ENCODE peak calls at places on chromosomes 16 and 17, in nine cellular contexts. One of them, this sample, is unnamed.

GRCh38 chr17:40094874-40095273 is 5.5 kb downstream of the NR1D1 start:
- DNase-seq in effector CD4-positive, alpha-beta T cell: no peak
- DNase-seq in left cardiac atrium: no peak
- DNase-seq in H7: peak; percentile 19
- DNase-seq in iris pigment epithelial cell: no peak
- DNase-seq in IMR-90: no peak
- DNase-seq in stimulated activated CD4-positive, alpha-beta T cell treated with anti-CD3 and anti-CD28 coated beads, Interleukin-1b, Interleukin-23, amount 100 ng/mL, for 1 hour: no peak
- DNase-seq in fibroblast of lung: no peak
- DNase-seq in Daoy: no peak
- DNase-seq in this sample: no peak

GRCh38 chr16:49953090-49953489 is 71.9 kb upstream of the CNEP1R1 start:
- DNase-seq in effector CD4-positive, alpha-beta T cell: no peak
- DNase-seq in left cardiac atrium: no peak
- DNase-seq in H7: no peak
- DNase-seq in iris pigment epithelial cell: no peak
- DNase-seq in IMR-90: no peak
- DNase-seq in stimulated activated CD4-positive, alpha-beta T cell treated with anti-CD3 and anti-CD28 coated beads, Interleukin-1b, Interleukin-23, amount 100 ng/mL, for 1 hour: no peak
- DNase-seq in fibroblast of lung: no peak
- DNase-seq in Daoy: no peak
- DNase-seq in this sample: no peak

GRCh38 chr16:3401719-3402397 is 843 bp downstream of the ZNF174 start:
- DNase-seq in effector CD4-positive, alpha-beta T cell: no peak
- DNase-seq in left cardiac atrium: no peak
- DNase-seq in H7: peak; percentile 71
- DNase-seq in iris pigment epithelial cell: peak; percentile 31
- DNase-seq in IMR-90: peak; percentile 18
- DNase-seq in stimulated activated CD4-positive, alpha-beta T cell treated with anti-CD3 and anti-CD28 coated beads, Interleukin-1b, Interleukin-23, amount 100 ng/mL, for 1 hour: no peak
- DNase-seq in fibroblast of lung: peak; percentile 40
- DNase-seq in Daoy: no peak
- DNase-seq in this sample: no peak

GRCh38 chr17:44069974-44070454 is 521 bp upstream of the G6PC3 start:
- DNase-seq in effector CD4-positive, alpha-beta T cell: no peak
- DNase-seq in left cardiac atrium: no peak
- DNase-seq in H7: peak; percentile 86
- DNase-seq in iris pigment epithelial cell: peak; percentile 21
- DNase-seq in IMR-90: no peak
- DNase-seq in stimulated activated CD4-positive, alpha-beta T cell treated with anti-CD3 and anti-CD28 coated beads, Interleukin-1b, Interleukin-23, amount 100 ng/mL, for 1 hour: no peak
- DNase-seq in fibroblast of lung: peak; percentile 6
- DNase-seq in Daoy: no peak
- DNase-seq in this sample: no peak

GRCh38 chr16:74322301-74322710 is 25.7 kb downstream of the PSMD7 start:
- DNase-seq in effector CD4-positive, alpha-beta T cell: no peak
- DNase-seq in left cardiac atrium: no peak
- DNase-seq in H7: no peak
- DNase-seq in iris pigment epithelial cell: no peak
- DNase-seq in IMR-90: no peak
- DNase-seq in stimulated activated CD4-positive, alpha-beta T cell treated with anti-CD3 and anti-CD28 coated beads, Interleukin-1b, Interleukin-23, amount 100 ng/mL, for 1 hour: no peak
- DNase-seq in fibroblast of lung: peak; percentile 5
- DNase-seq in Daoy: no peak
- DNase-seq in this sample: no peak

GRCh38 chr16:85567101-85567866 is 45.8 kb upstream of the GSE1 start:
- DNase-seq in effector CD4-positive, alpha-beta T cell: no peak
- DNase-seq in left cardiac atrium: no peak
- DNase-seq in H7: peak; percentile 81
- DNase-seq in iris pigment epithelial cell: no peak
- DNase-seq in IMR-90: no peak
- DNase-seq in stimulated activated CD4-positive, alpha-beta T cell treated with anti-CD3 and anti-CD28 coated beads, Interleukin-1b, Interleukin-23, amount 100 ng/mL, for 1 hour: no peak
- DNase-seq in fibroblast of lung: no peak
- DNase-seq in Daoy: no peak
- DNase-seq in this sample: no peak

GRCh38 chr17:66413564-66414520 is 111.4 kb downstream of the PRKCA start:
- DNase-seq in effector CD4-positive, alpha-beta T cell: no peak
- DNase-seq in left cardiac atrium: no peak
- DNase-seq in H7: no peak
- DNase-seq in iris pigment epithelial cell: no peak
- DNase-seq in IMR-90: no peak
- DNase-seq in stimulated activated CD4-positive, alpha-beta T cell treated with anti-CD3 and anti-CD28 coated beads, Interleukin-1b, Interleukin-23, amount 100 ng/mL, for 1 hour: no peak
- DNase-seq in fibroblast of lung: no peak
- DNase-seq in Daoy: no peak
- DNase-seq in this sample: no peak

GRCh38 chr17:77126519-77126918 is 14.2 kb upstream of the SEC14L1 start:
- DNase-seq in effector CD4-positive, alpha-beta T cell: no peak
- DNase-seq in left cardiac atrium: no peak
- DNase-seq in H7: no peak
- DNase-seq in iris pigment epithelial cell: no peak
- DNase-seq in IMR-90: no peak
- DNase-seq in stimulated activated CD4-positive, alpha-beta T cell treated with anti-CD3 and anti-CD28 coated beads, Interleukin-1b, Interleukin-23, amount 100 ng/mL, for 1 hour: no peak
- DNase-seq in fibroblast of lung: no peak
- DNase-seq in Daoy: no peak
- DNase-seq in this sample: no peak

GRCh38 chr17:58277107-58277506 is 3.6 kb downstream of the MPO start:
- DNase-seq in effector CD4-positive, alpha-beta T cell: no peak
- DNase-seq in left cardiac atrium: no peak
- DNase-seq in H7: peak; percentile 73
- DNase-seq in iris pigment epithelial cell: peak; percentile 17
- DNase-seq in IMR-90: peak; percentile 8
- DNase-seq in stimulated activated CD4-positive, alpha-beta T cell treated with anti-CD3 and anti-CD28 coated beads, Interleukin-1b, Interleukin-23, amount 100 ng/mL, for 1 hour: no peak
- DNase-seq in fibroblast of lung: no peak
- DNase-seq in Daoy: no peak
- DNase-seq in this sample: no peak

GRCh38 chr16:68446941-68447675 is 1.2 kb downstream of the SMPD3 start:
- DNase-seq in effector CD4-positive, alpha-beta T cell: no peak
- DNase-seq in left cardiac atrium: no peak
- DNase-seq in H7: peak; percentile 58
- DNase-seq in iris pigment epithelial cell: no peak
- DNase-seq in IMR-90: no peak
- DNase-seq in stimulated activated CD4-positive, alpha-beta T cell treated with anti-CD3 and anti-CD28 coated beads, Interleukin-1b, Interleukin-23, amount 100 ng/mL, for 1 hour: no peak
- DNase-seq in fibroblast of lung: no peak
- DNase-seq in Daoy: no peak
- DNase-seq in this sample: no peak

GRCh38 chr16:58426960-58427359 is 34.7 kb downstream of the GINS3 start:
- DNase-seq in effector CD4-positive, alpha-beta T cell: no peak
- DNase-seq in left cardiac atrium: peak; percentile 58
- DNase-seq in H7: no peak
- DNase-seq in iris pigment epithelial cell: no peak
- DNase-seq in IMR-90: no peak
- DNase-seq in stimulated activated CD4-positive, alpha-beta T cell treated with anti-CD3 and anti-CD28 coated beads, Interleukin-1b, Interleukin-23, amount 100 ng/mL, for 1 hour: no peak
- DNase-seq in fibroblast of lung: no peak
- DNase-seq in Daoy: no peak
- DNase-seq in this sample: no peak

GRCh38 chr17:13044713-13045112 is 26.9 kb upstream of the ELAC2 start:
- DNase-seq in effector CD4-positive, alpha-beta T cell: no peak
- DNase-seq in left cardiac atrium: no peak
- DNase-seq in H7: no peak
- DNase-seq in iris pigment epithelial cell: no peak
- DNase-seq in IMR-90: no peak
- DNase-seq in stimulated activated CD4-positive, alpha-beta T cell treated with anti-CD3 and anti-CD28 coated beads, Interleukin-1b, Interleukin-23, amount 100 ng/mL, for 1 hour: no peak
- DNase-seq in fibroblast of lung: no peak
- DNase-seq in Daoy: no peak
- DNase-seq in this sample: no peak

GRCh38 chr17:74493381-74493833 is 27.0 kb downstream of the CD300A start:
- DNase-seq in effector CD4-positive, alpha-beta T cell: peak; percentile 52
- DNase-seq in left cardiac atrium: peak; percentile 64
- DNase-seq in H7: peak; percentile 80
- DNase-seq in iris pigment epithelial cell: peak; percentile 61
- DNase-seq in IMR-90: peak; percentile 45
- DNase-seq in stimulated activated CD4-positive, alpha-beta T cell treated with anti-CD3 and anti-CD28 coated beads, Interleukin-1b, Interleukin-23, amount 100 ng/mL, for 1 hour: peak; percentile 54
- DNase-seq in fibroblast of lung: peak; percentile 40
- DNase-seq in Daoy: peak; percentile 73
- DNase-seq in this sample: no peak

This sample was measured in cortex of kidney.